ENCODE peak calls at places on chromosomes 7 and 10, in eight cellular contexts. G, E, O, M, K, Z, W and S are unnamed samples.

GRCh38 chr10:112723876-112724275 is 226.2 kb upstream of the TCF7L2 start:
- DNase-seq in W (no peak), M (no peak), G (no peak), E (no peak), K (no peak), O (no peak), Z (no peak), S (no peak)

GRCh38 chr10:34740321-34740720 is 74.8 kb downstream of the PARD3 start:
- DNase-seq in M (no peak), K (no peak), Z (no peak), O (no peak), G (no peak), W (no peak), E (no peak), S (no peak)

GRCh38 chr10:76397210-76397881 is 965.9 kb downstream of the LRMDA start:
- DNase-seq in W (peak), Z (no peak), M (no peak), E (no peak), G (no peak), O (no peak), K (no peak), S (no peak)

GRCh38 chr10:122835908-122836307 is 9.7 kb downstream of the CUZD1 start:
- DNase-seq in Z (no peak), M (no peak), O (no peak), G (no peak), W (no peak), E (no peak), K (no peak), S (no peak)

GRCh38 chr10:101782811-101783735 is at the start of gene NPM3:
- DNase-seq in G (peak), Z (peak), M (peak), K (peak), E (peak), O (peak), W (peak), S (peak)

GRCh38 chr7:116953372-116953726 is at the start of gene ST7:
- DNase-seq in E (peak), K (peak), G (peak), W (no peak), O (no peak), Z (peak), M (peak), S (peak)

GRCh38 chr7:142584765-142585164 is 164.5 kb upstream of the PRSS1 start:
- DNase-seq in M (no peak), K (no peak), E (no peak), G (no peak), W (no peak), Z (no peak), O (no peak), S (no peak)

GRCh38 chr10:127415901-127416630 is 133.0 kb upstream of the NPS start:
- DNase-seq in G (no peak), Z (no peak), K (no peak), M (no peak), W (no peak), E (no peak), O (no peak), S (no peak)

GRCh38 chr10:119199231-119199992 is 8.0 kb upstream of the GRK5 start:
- DNase-seq in Z (peak), K (peak), W (peak), O (peak), G (peak), M (peak), E (no peak), S (peak)

GRCh38 chr7:132307465-132307864 is 268.8 kb downstream of the PLXNA4 start:
- DNase-seq in M (peak), O (no peak), Z (no peak), W (no peak), G (no peak), E (no peak), K (no peak), S (no peak)
- TF ChIP-seq CTCF in M (peak), O (no peak), Z (no peak), W (no peak), G (no peak), E (no peak), K (no peak), S (no peak)

DNA sequence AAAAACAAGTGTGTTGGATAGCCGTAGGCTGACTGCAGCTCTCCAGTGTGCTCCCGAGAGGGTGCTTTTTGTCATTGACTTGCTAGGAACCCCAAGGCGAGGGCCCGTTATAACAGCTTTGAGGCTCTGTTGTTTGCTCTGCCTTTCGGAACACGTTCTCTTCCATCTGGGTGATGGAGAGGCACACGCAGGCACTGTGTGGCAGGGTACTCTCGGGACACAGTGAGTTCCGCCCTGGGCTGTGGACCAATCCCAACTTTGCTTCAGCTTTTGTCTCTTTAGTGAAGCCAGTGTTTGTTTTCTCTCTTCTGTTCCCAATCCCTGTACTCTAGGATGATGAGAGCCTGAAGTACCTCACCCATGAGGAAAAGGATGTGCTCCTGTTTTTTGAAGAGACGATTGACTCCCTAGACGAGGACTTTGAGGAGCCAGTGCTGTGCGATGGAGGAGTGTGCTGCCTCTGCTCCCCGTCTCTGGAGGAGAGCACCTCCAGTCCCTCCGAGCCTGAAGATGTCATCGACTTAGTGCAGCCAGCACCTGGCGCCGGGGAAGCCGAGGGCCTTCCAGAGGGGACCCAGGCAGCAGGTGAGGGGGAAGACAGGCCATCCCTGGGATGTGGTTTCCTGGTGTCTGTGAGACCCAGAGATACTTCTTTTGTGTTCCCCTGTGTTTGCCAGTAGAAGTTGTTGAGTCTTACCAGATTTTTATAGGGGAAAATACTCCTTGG is 43.2 kb downstream of the PROSER2 start:
- DNase-seq in G (no peak), K (no peak), M (no peak), W (no peak), E (no peak), O (no peak), Z (no peak), S (no peak)
- H3K27ac ChIP-seq in G (no peak), K (no peak), M (no peak), W (no peak), E (no peak), O (no peak), Z (no peak), S (no peak)

GRCh38 chr10:107415446-107415845 is 250.9 kb upstream of the SORCS1 start:
- DNase-seq in W (no peak), E (no peak), M (no peak), Z (no peak), K (no peak), G (no peak), O (no peak), S (no peak)

GRCh38 chr10:107413971-107414370 is 249.5 kb upstream of the SORCS1 start:
- DNase-seq in G (no peak), Z (no peak), M (no peak), K (no peak), E (no peak), W (no peak), O (no peak), S (no peak)

GRCh38 chr10:107409517-107409916 is 245.0 kb upstream of the SORCS1 start:
- DNase-seq in M (peak), G (no peak), O (no peak), E (no peak), Z (peak), K (no peak), W (no peak), S (peak)
- TF ChIP-seq CTCF in M (peak), G (peak), O (no peak), E (no peak), Z (peak), K (no peak), W (peak), S (peak)

DNA sequence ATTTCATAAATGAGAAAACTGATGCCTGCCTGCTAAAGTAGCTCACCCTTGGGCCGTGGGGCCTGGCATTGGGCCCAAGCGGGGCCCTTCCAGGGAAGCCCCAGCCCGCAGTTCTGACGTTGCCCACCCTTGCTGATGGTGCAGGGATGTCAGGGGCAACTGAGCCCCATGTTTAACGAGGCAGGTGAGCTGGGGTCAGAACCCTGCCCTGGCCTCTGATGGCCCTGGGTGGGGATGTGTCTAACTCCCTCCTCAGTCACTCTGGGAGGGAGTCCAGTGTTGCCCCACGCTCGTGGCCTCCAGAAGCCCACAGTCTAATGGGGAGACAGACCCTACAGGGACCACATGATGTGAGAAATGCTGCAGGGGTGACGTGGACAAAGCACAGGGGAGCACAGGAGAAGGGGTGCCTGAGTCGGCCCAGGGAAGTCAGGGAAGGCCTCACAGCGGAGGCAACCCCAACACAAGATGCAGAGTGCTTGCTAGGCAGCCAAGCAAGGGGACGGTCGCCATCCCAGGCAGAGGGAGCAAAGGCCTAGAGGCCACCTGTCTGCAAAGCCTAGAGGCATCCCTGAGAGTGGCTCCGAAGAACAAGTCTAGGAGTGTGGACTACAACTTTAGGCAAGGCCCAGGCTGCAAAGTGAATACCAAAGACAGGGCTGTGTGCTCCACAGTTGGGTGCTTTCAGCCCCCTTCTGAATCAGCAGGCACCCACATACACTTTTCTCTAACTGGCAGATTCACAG is 25.2 kb downstream of the DDIT4 start:
- DNase-seq in O (no peak), Z (no peak), G (no peak), W (no peak), K (no peak), E (no peak), M (no peak), S (no peak)
- H3K27ac ChIP-seq in O (peak), Z (peak), G (peak), W (peak), K (no peak), E (peak), M (peak), S (no peak)

GRCh38 chr10:58254644-58255043 is 13.1 kb downstream of the IPMK start:
- DNase-seq in G (no peak), Z (no peak), M (no peak), K (no peak), O (no peak), E (no peak), W (no peak), S (no peak)

GRCh38 chr10:58253184-58253583 is 14.5 kb downstream of the IPMK start:
- DNase-seq in M (no peak), K (no peak), E (no peak), W (no peak), Z (no peak), G (no peak), O (no peak), S (no peak)

GRCh38 chr10:58264780-58265179 is 2.9 kb downstream of the IPMK start:
- DNase-seq in E (no peak), G (no peak), W (no peak), O (no peak), K (no peak), M (no peak), Z (no peak), S (no peak)

GRCh38 chr10:58260334-58260733 is 7.4 kb downstream of the IPMK start:
- DNase-seq in G (no peak), E (no peak), O (no peak), Z (no peak), K (no peak), M (no peak), W (no peak), S (no peak)

GRCh38 chr10:58258977-58259692 is 8.6 kb downstream of the IPMK start:
- DNase-seq in O (no peak), E (no peak), Z (no peak), M (no peak), G (no peak), W (no peak), K (no peak), S (no peak)
- TF ChIP-seq CTCF in O (no peak), E (no peak), Z (no peak), M (peak), G (peak), W (no peak), K (no peak), S (peak)

GRCh38 chr7:85736085-85736484 is 549.2 kb upstream of the SEMA3D start:
- DNase-seq in E (no peak), W (no peak), M (no peak), O (no peak), Z (no peak), G (no peak), K (no peak), S (no peak)

GRCh38 chr7:85730016-85730415 is 543.2 kb upstream of the SEMA3D start:
- DNase-seq in E (no peak), O (no peak), M (no peak), Z (peak), K (no peak), W (no peak), G (no peak), S (no peak)

GRCh38 chr7:85733163-85733915 is 546.5 kb upstream of the SEMA3D start:
- DNase-seq in M (no peak), O (no peak), Z (no peak), W (no peak), E (no peak), G (no peak), K (no peak), S (no peak)

GRCh38 chr7:85737426-85737825 is 550.6 kb upstream of the SEMA3D start:
- DNase-seq in M (no peak), O (no peak), Z (no peak), E (no peak), G (no peak), K (no peak), W (no peak), S (no peak)

DNA sequence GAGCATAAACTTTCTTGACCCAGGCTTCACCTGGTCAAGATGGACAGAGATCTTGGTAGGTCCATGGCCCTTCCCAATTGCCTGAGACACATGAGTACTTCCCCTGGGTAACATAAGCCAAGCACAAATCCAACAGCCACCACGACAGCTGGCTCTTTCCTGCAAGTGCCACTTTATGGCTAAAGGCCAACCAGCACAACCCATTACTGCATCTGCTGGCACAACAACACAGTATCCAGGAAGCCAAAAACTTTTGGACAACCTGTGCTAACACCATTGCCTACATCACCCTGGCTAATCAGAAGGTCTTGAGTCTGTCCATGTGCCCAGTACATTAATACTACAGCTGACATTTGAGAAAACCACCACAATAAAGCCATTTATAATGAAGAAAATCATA is 548.0 kb upstream of the SEMA3D start:
- DNase-seq in Z (no peak), G (no peak), M (no peak), W (no peak), E (no peak), O (no peak), K (no peak), S (no peak)
- H3K27ac ChIP-seq in Z (no peak), G (no peak), M (no peak), W (no peak), E (no peak), O (no peak), K (no peak), S (no peak)

DNA sequence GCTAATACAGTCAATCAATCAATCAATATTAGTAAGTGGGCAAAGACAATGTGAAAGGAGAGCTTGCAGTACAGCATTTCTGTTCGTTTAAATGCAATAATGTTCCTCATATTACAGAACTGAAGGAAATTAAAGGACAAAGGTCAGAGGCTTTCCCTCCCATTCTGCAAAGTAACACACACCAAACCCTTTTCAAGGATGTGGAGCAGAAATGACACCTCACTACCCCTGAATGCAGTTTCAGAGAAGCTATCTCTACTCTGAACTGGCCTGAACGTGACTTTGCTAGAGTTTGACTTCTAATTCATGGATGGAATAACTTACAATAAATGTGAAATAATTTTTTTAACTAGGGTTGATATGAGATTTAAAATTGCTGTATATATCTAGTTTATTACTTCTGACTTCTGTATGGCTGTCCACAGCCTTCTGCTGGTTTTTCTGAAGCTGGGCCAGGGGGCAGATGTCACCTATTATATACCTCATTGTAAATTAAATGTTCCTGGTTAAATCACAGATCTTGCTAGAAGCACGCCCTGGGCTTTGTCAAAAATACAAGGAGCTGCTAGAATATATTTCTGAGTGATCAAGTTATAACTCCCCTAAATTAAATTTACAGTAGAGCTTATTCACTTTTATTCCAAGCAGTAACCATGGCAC is 156.9 kb upstream of the C7orf33 start:
- DNase-seq in G (no peak), E (no peak), O (no peak), K (no peak), M (no peak), W (no peak), Z (no peak), S (no peak)
- TF ChIP-seq CTCF in G (no peak), E (no peak), O (no peak), K (no peak), M (no peak), W (no peak), Z (no peak), S (no peak)

GRCh38 chr10:59350558-59350957 is 11.8 kb downstream of the FAM13C start:
- DNase-seq in K (no peak), G (no peak), Z (no peak), E (no peak), O (no peak), M (no peak), W (no peak), S (no peak)
- H3K27ac ChIP-seq in K (no peak), G (no peak), Z (no peak), E (no peak), O (no peak), M (no peak), W (no peak), S (no peak)

GRCh38 chr7:99949645-99950228 is 20.3 kb upstream of the GJC3 start:
- DNase-seq in W (no peak), O (no peak), Z (no peak), G (no peak), E (no peak), K (peak), M (no peak), S (no peak)
- TF ChIP-seq CTCF in W (peak), O (peak), Z (no peak), G (peak), E (peak), K (peak), M (peak), S (peak)